ENCODE peak calls at places on chromosomes 5 and 9, in six cellular contexts. J, Z, E, A, R and T are unnamed samples.

GRCh38 chr5:94508421-94509148 is 109.8 kb downstream of the KIAA0825 start:
- DNase-seq in J (no peak), Z (no peak), R (no peak), E (no peak), A (no peak), T (no peak)

GRCh38 chr5:997001-997474 is 11.6 kb upstream of the NKD2 start:
- DNase-seq in Z (no peak), R (no peak), J (no peak), A (no peak), E (peak; percentile 53), T (no peak)

GRCh38 chr9:68637020-68637419 is 68.0 kb upstream of the PIP5K1B start:
- DNase-seq in A (no peak), R (no peak), Z (no peak), E (no peak), J (no peak), T (no peak)

GRCh38 chr5:158812381-158812780 is 287.3 kb downstream of the EBF1 start:
- DNase-seq in A (no peak), J (peak; percentile 45), E (no peak), Z (peak; percentile 91), R (peak; percentile 72), T (no peak)

GRCh38 chr5:179334017-179334765 is 11.1 kb downstream of the ADAMTS2 start:
- DNase-seq in E (no peak), J (no peak), A (no peak), R (no peak), Z (peak; percentile 23), T (no peak)

GRCh38 chr9:132078369-132079356 is 1.0 kb downstream of the MED27 start:
- DNase-seq in Z (no peak), R (no peak), J (no peak), E (peak; percentile 63), A (no peak), T (peak; percentile 5)

GRCh38 chr9:4137755-4138154 is 162.1 kb downstream of the GLIS3 start:
- DNase-seq in R (no peak), A (no peak), E (peak; percentile 59), J (no peak), Z (no peak), T (no peak)

GRCh38 chr5:142356716-142357468 is 32.1 kb upstream of the SPRY4 start:
- DNase-seq in E (peak; percentile 96), J (peak; percentile 84), Z (peak; percentile 97), R (peak; percentile 98), A (peak; percentile 85), T (peak; percentile 82)

GRCh38 chr9:97761066-97761598 is 64.0 kb upstream of the XPA start:
- DNase-seq in Z (no peak), J (no peak), R (no peak), E (no peak), A (no peak), T (no peak)

GRCh38 chr9:127897194-127897692 is 2.2 kb downstream of the ST6GALNAC6 start:
- DNase-seq in A (no peak), E (peak; percentile 95), R (peak; percentile 99), Z (peak; percentile 81), J (no peak), T (no peak)

GRCh38 chr5:2149196-2149541 is 266.4 kb upstream of the IRX4 start:
- DNase-seq in E (no peak), J (no peak), Z (peak; percentile 61), R (no peak), A (no peak), T (no peak)

GRCh38 chr9:23447944-23448343 is 378.1 kb downstream of the ELAVL2 start:
- DNase-seq in J (no peak), R (no peak), A (no peak), E (no peak), Z (no peak), T (no peak)

GRCh38 chr5:159911349-159911748 is 4.9 kb upstream of the ADRA1B start:
- DNase-seq in R (no peak), A (no peak), E (no peak), J (no peak), Z (no peak), T (no peak)

GRCh38 chr5:52964138-52964537 is 25.0 kb upstream of the ITGA2 start:
- DNase-seq in R (no peak), A (no peak), Z (no peak), J (no peak), E (no peak), T (no peak)

GRCh38 chr5:52356311-52356918 is 431.3 kb upstream of the ITGA1 start:
- DNase-seq in J (no peak), R (no peak), Z (no peak), E (peak; percentile 2), A (no peak), T (no peak)

GRCh38 chr9:34374905-34375552 is 1.7 kb downstream of the MYORG start:
- DNase-seq in A (no peak), J (no peak), Z (no peak), E (no peak), R (peak; percentile 45), T (no peak)

GRCh38 chr9:2856400-2856799 is 12.5 kb upstream of the PUM3 start:
- DNase-seq in Z (no peak), R (no peak), J (no peak), E (no peak), A (no peak), T (no peak)

GRCh38 chr5:142529626-142530278 is 156.1 kb downstream of the FGF1 start:
- DNase-seq in R (no peak), J (no peak), A (no peak), Z (no peak), E (peak; percentile 39), T (no peak)

GRCh38 chr9:128940946-128941755 is 6.3 kb downstream of the DOLK start:
- DNase-seq in A (no peak), E (no peak), Z (peak; percentile 72), J (no peak), R (no peak), T (no peak)

GRCh38 chr5:134275822-134276221 is 49.9 kb upstream of the PPP2CA start:
- DNase-seq in Z (no peak), E (no peak), R (no peak), J (no peak), A (no peak), T (no peak)

GRCh38 chr5:126044111-126044668 is 379.0 kb upstream of the GRAMD2B start:
- DNase-seq in J (no peak), E (peak; percentile 97), Z (no peak), R (no peak), A (no peak), T (no peak)

GRCh38 chr9:91395106-91395552 is 28.5 kb downstream of the NFIL3 start:
- DNase-seq in E (peak; percentile 77), R (no peak), A (no peak), J (no peak), Z (no peak), T (peak; percentile 95)

GRCh38 chr9:133682961-133683493 is 46.9 kb downstream of the DBH start:
- DNase-seq in A (no peak), R (no peak), E (no peak), J (no peak), Z (peak; percentile 73), T (no peak)

GRCh38 chr5:124908603-124909451 is 162.4 kb upstream of the ZNF608 start:
- DNase-seq in J (no peak), Z (no peak), R (no peak), E (peak; percentile 59), A (no peak), T (no peak)

GRCh38 chr9:98552306-98552705 is 156.4 kb downstream of the GABBR2 start:
- DNase-seq in E (no peak), R (peak; percentile 83), J (no peak), Z (no peak), A (no peak), T (no peak)

GRCh38 chr5:66554211-66554610 is 42.0 kb upstream of the MAST4 start:
- DNase-seq in Z (no peak), R (no peak), A (no peak), J (peak; percentile 74), E (peak; percentile 60), T (no peak)

GRCh38 chr9:32966036-32966435 is 35.4 kb downstream of the APTX start:
- DNase-seq in Z (no peak), R (no peak), E (peak; percentile 19), J (no peak), A (no peak), T (no peak)

GRCh38 chr5:103223031-103223955 is 35.3 kb upstream of the MACIR start:
- DNase-seq in Z (no peak), R (no peak), A (no peak), E (no peak), J (no peak), T (no peak)

GRCh38 chr5:77316871-77317661 is 106.6 kb downstream of the PDE8B start:
- DNase-seq in E (no peak), J (no peak), Z (no peak), A (no peak), R (no peak), T (no peak)

GRCh38 chr5:40623480-40624420 is 56.0 kb upstream of the PTGER4 start:
- DNase-seq in R (no peak), E (no peak), J (no peak), Z (no peak), A (no peak), T (no peak)

GRCh38 chr9:34499101-34499500 is 23.7 kb downstream of the ENHO start:
- DNase-seq in Z (no peak), E (no peak), J (no peak), R (no peak), A (no peak), T (no peak)

GRCh38 chr9:106862115-106862945 is 636 bp upstream of the ZNF462 start:
- DNase-seq in E (peak; percentile 47), J (no peak), A (no peak), R (no peak), Z (no peak), T (no peak)

GRCh38 chr5:121737120-121737519 is 114.6 kb upstream of the FTMT start:
- DNase-seq in E (no peak), Z (no peak), R (no peak), A (no peak), J (no peak), T (no peak)

GRCh38 chr9:96061293-96061987 is 185.9 kb downstream of the ERCC6L2 start:
- DNase-seq in E (peak; percentile 75), Z (no peak), R (no peak), J (no peak), A (peak; percentile 25), T (peak; percentile 55)